ENCODE peak calls at places on chromosome 2, in eight cellular contexts. One of them, this sample, is unnamed.

GRCh38 chr2:54853635-54854034 is 130.2 kb downstream of the EML6 start:
- DNase-seq in anterior cingulate cortex: no peak
- DNase-seq in heart right ventricle: no peak
- DNase-seq in psoas muscle: no peak
- DNase-seq in posterior cingulate gyrus: no peak
- DNase-seq in T-helper 9 cell: no peak
- DNase-seq in NCI-H510A treated with DMSO at 0.1 percent for 48 hours: no peak
- DNase-seq in fibroblast of the aortic adventitia: no peak
- DNase-seq in this sample: no peak

GRCh38 chr2:100234141-100234540 is 88.2 kb downstream of the LONRF2 start:
- DNase-seq in anterior cingulate cortex: no peak
- DNase-seq in heart right ventricle: no peak
- DNase-seq in psoas muscle: no peak
- DNase-seq in posterior cingulate gyrus: no peak
- DNase-seq in T-helper 9 cell: no peak
- DNase-seq in NCI-H510A treated with DMSO at 0.1 percent for 48 hours: no peak
- DNase-seq in fibroblast of the aortic adventitia: peak; percentile 24
- DNase-seq in this sample: no peak

GRCh38 chr2:109013046-109013445 is 24.0 kb upstream of the EDAR start:
- DNase-seq in anterior cingulate cortex: no peak
- DNase-seq in heart right ventricle: no peak
- DNase-seq in psoas muscle: no peak
- DNase-seq in posterior cingulate gyrus: no peak
- DNase-seq in T-helper 9 cell: no peak
- DNase-seq in NCI-H510A treated with DMSO at 0.1 percent for 48 hours: no peak
- DNase-seq in fibroblast of the aortic adventitia: no peak
- DNase-seq in this sample: no peak

GRCh38 chr2:51003345-51004192 is 28.4 kb downstream of the NRXN1 start:
- DNase-seq in anterior cingulate cortex: no peak
- DNase-seq in heart right ventricle: no peak
- DNase-seq in psoas muscle: no peak
- DNase-seq in posterior cingulate gyrus: no peak
- DNase-seq in T-helper 9 cell: no peak
- DNase-seq in NCI-H510A treated with DMSO at 0.1 percent for 48 hours: no peak
- DNase-seq in fibroblast of the aortic adventitia: peak; percentile 5
- DNase-seq in this sample: no peak

GRCh38 chr2:14064346-14064745 is 568.2 kb upstream of the LRATD1 start:
- DNase-seq in anterior cingulate cortex: no peak
- DNase-seq in heart right ventricle: no peak
- DNase-seq in psoas muscle: no peak
- DNase-seq in posterior cingulate gyrus: no peak
- DNase-seq in T-helper 9 cell: no peak
- DNase-seq in NCI-H510A treated with DMSO at 0.1 percent for 48 hours: no peak
- DNase-seq in fibroblast of the aortic adventitia: no peak
- DNase-seq in this sample: no peak

GRCh38 chr2:28544915-28545589 is 49.2 kb downstream of the PLB1 start:
- DNase-seq in anterior cingulate cortex: no peak
- DNase-seq in heart right ventricle: no peak
- DNase-seq in psoas muscle: no peak
- DNase-seq in posterior cingulate gyrus: no peak
- DNase-seq in T-helper 9 cell: no peak
- DNase-seq in NCI-H510A treated with DMSO at 0.1 percent for 48 hours: no peak
- DNase-seq in fibroblast of the aortic adventitia: no peak
- DNase-seq in this sample: peak; percentile 34

GRCh38 chr2:239187464-239188253 is 213.2 kb downstream of the HDAC4 start:
- DNase-seq in anterior cingulate cortex: no peak
- DNase-seq in heart right ventricle: no peak
- DNase-seq in psoas muscle: no peak
- DNase-seq in posterior cingulate gyrus: no peak
- DNase-seq in T-helper 9 cell: no peak
- DNase-seq in NCI-H510A treated with DMSO at 0.1 percent for 48 hours: no peak
- DNase-seq in fibroblast of the aortic adventitia: no peak
- DNase-seq in this sample: no peak

GRCh38 chr2:74659462-74659861 is 5.4 kb downstream of the SEMA4F start:
- DNase-seq in anterior cingulate cortex: no peak
- DNase-seq in heart right ventricle: no peak
- DNase-seq in psoas muscle: no peak
- DNase-seq in posterior cingulate gyrus: no peak
- DNase-seq in T-helper 9 cell: no peak
- DNase-seq in NCI-H510A treated with DMSO at 0.1 percent for 48 hours: no peak
- DNase-seq in fibroblast of the aortic adventitia: no peak
- DNase-seq in this sample: peak; percentile 34

GRCh38 chr2:168244318-168244717 is 3.1 kb downstream of the STK39 start:
- DNase-seq in anterior cingulate cortex: no peak
- DNase-seq in heart right ventricle: no peak
- DNase-seq in psoas muscle: no peak
- DNase-seq in posterior cingulate gyrus: no peak
- DNase-seq in T-helper 9 cell: no peak
- DNase-seq in NCI-H510A treated with DMSO at 0.1 percent for 48 hours: peak; percentile 35
- DNase-seq in fibroblast of the aortic adventitia: no peak
- DNase-seq in this sample: no peak

GRCh38 chr2:10355471-10356458 is 53.1 kb downstream of the HPCAL1 start:
- DNase-seq in anterior cingulate cortex: no peak
- DNase-seq in heart right ventricle: no peak
- DNase-seq in psoas muscle: no peak
- DNase-seq in posterior cingulate gyrus: no peak
- DNase-seq in T-helper 9 cell: no peak
- DNase-seq in NCI-H510A treated with DMSO at 0.1 percent for 48 hours: peak; percentile 54
- DNase-seq in fibroblast of the aortic adventitia: no peak
- DNase-seq in this sample: no peak

GRCh38 chr2:55232863-55233657 is 572 bp downstream of the RPS27A start:
- DNase-seq in anterior cingulate cortex: no peak
- DNase-seq in heart right ventricle: peak; percentile 36
- DNase-seq in psoas muscle: peak; percentile 73
- DNase-seq in posterior cingulate gyrus: no peak
- DNase-seq in T-helper 9 cell: peak; percentile 59
- DNase-seq in NCI-H510A treated with DMSO at 0.1 percent for 48 hours: no peak
- DNase-seq in fibroblast of the aortic adventitia: peak; percentile 35
- DNase-seq in this sample: peak; percentile 53

GRCh38 chr2:18585526-18585925 is 3.8 kb downstream of the NT5C1B start:
- DNase-seq in anterior cingulate cortex: no peak
- DNase-seq in heart right ventricle: no peak
- DNase-seq in psoas muscle: no peak
- DNase-seq in posterior cingulate gyrus: no peak
- DNase-seq in T-helper 9 cell: no peak
- DNase-seq in NCI-H510A treated with DMSO at 0.1 percent for 48 hours: no peak
- DNase-seq in fibroblast of the aortic adventitia: no peak
- DNase-seq in this sample: peak; percentile 75

GRCh38 chr2:102304268-102304667 is 7.1 kb upstream of the IL1RL1 start:
- DNase-seq in anterior cingulate cortex: no peak
- DNase-seq in heart right ventricle: no peak
- DNase-seq in psoas muscle: no peak
- DNase-seq in posterior cingulate gyrus: no peak
- DNase-seq in T-helper 9 cell: no peak
- DNase-seq in NCI-H510A treated with DMSO at 0.1 percent for 48 hours: no peak
- DNase-seq in fibroblast of the aortic adventitia: peak; percentile 54
- DNase-seq in this sample: peak; percentile 43